ENCODE peak calls at places on chromosomes 16 and 17, in nine cellular contexts. F, N, T, A, O, L, H, K and V are unnamed samples.

GRCh38 chr17:36824678-36825091 is 112.6 kb upstream of the LHX1 start:
- DNase-seq in F (no peak), N (no peak), T (no peak), A (no peak), O (no peak), L (no peak), H (no peak), K (no peak), V (no peak)

GRCh38 chr16:29000019-29000418 is 15.2 kb downstream of the LAT start:
- DNase-seq in F (no peak), N (no peak), T (no peak), A (no peak), O (no peak), L (no peak), H (no peak), K (no peak), V (no peak)

GRCh38 chr16:17334096-17334495 is 136.7 kb downstream of the XYLT1 start:
- DNase-seq in F (no peak), N (no peak), T (no peak), A (no peak), O (peak), L (no peak), H (no peak), K (no peak), V (no peak)

GRCh38 chr17:2222901-2223616 is 80.5 kb downstream of the SMG6 start:
- DNase-seq in F (no peak), N (no peak), T (peak), A (no peak), O (peak), L (no peak), H (peak), K (no peak), V (peak)

GRCh38 chr16:66888647-66889615 is 8.6 kb downstream of the PDP2 start:
- DNase-seq in F (no peak), N (no peak), T (no peak), A (no peak), O (no peak), L (no peak), H (peak), K (no peak), V (no peak)

GRCh38 chr17:34715504-34715903 is 136.1 kb downstream of the TMEM132E start:
- DNase-seq in F (no peak), N (no peak), T (no peak), A (no peak), O (no peak), L (peak), H (no peak), K (no peak), V (no peak)

GRCh38 chr17:36934144-36934758 is 3.0 kb upstream of the LHX1 start:
- DNase-seq in F (no peak), N (peak), T (no peak), A (no peak), O (no peak), L (peak), H (no peak), K (no peak), V (no peak)

GRCh38 chr17:72117470-72117747 is 3.4 kb upstream of the SOX9 start:
- DNase-seq in F (no peak), N (no peak), T (no peak), A (no peak), O (no peak), L (no peak), H (no peak), K (no peak), V (no peak)